ENCODE peak calls at places on chromosome 16, in ten cellular contexts. O is naive thymus-derived CD4-positive, alpha-beta T cell; N is hypothalamus; Y is cardiac muscle cell; Q is T-cell; F is neural crest cell; V is esophagus squamous epithelium; L is mucosa of descending colon; J is activated gamma-delta T cell treated with anti-CD3 and anti-CD28 coated beads, Interleukin-2, amount 50 U/mL, for 16 hours; M is IMR-90. G is an unnamed sample.
A peak's percentile ranks its signal among the peaks of the same experiment; 100 is the strongest.

GRCh38 chr16:73071131-73071940 is 23.4 kb upstream of the ZFHX3 start:
- DNase-seq in J (no peak), V (no peak), Q (no peak), N (no peak), L (peak; percentile 75), F (no peak), O (no peak), M (no peak), Y (peak; percentile 78), G (no peak)

GRCh38 chr16:20916927-20917326 is 16.4 kb downstream of the LYRM1 start:
- DNase-seq in F (no peak), O (no peak), Q (no peak), N (no peak), Y (no peak), J (no peak), L (no peak), M (no peak), V (no peak), G (no peak)

GRCh38 chr16:73955255-73955654 is 341.4 kb upstream of the PSMD7 start:
- DNase-seq in M (no peak), F (no peak), O (no peak), N (no peak), Q (no peak), J (no peak), V (no peak), Y (no peak), L (no peak), G (no peak)

GRCh38 chr16:81678326-81679095 is 100.6 kb upstream of the PLCG2 start:
- DNase-seq in L (no peak), O (no peak), Y (no peak), V (no peak), Q (no peak), N (no peak), F (no peak), M (no peak), J (no peak), G (no peak)

GRCh38 chr16:17311333-17312099 is 159.2 kb downstream of the XYLT1 start:
- DNase-seq in Q (no peak), O (no peak), Y (no peak), M (no peak), N (no peak), V (no peak), J (no peak), L (no peak), F (no peak), G (no peak)

GRCh38 chr16:79418588-79418987 is 181.9 kb downstream of the MAF start:
- DNase-seq in J (no peak), M (no peak), V (no peak), Q (no peak), F (no peak), L (no peak), Y (no peak), N (no peak), O (no peak), G (no peak)

GRCh38 chr16:57394444-57394843 is 10.1 kb upstream of the CCL17 start:
- DNase-seq in M (no peak), J (no peak), O (no peak), L (peak; percentile 74), Y (no peak), F (no peak), V (no peak), Q (no peak), N (no peak), G (no peak)

GRCh38 chr16:27437946-27438345 is 36.0 kb downstream of the IL21R start:
- DNase-seq in V (no peak), J (no peak), N (no peak), L (no peak), F (no peak), Q (no peak), Y (no peak), M (no peak), O (peak; percentile 10), G (no peak)

GRCh38 chr16:51391798-51392511 is 240.9 kb upstream of the SALL1 start:
- DNase-seq in Q (no peak), O (no peak), M (no peak), N (no peak), V (no peak), Y (peak; percentile 25), F (peak; percentile 26), J (no peak), L (no peak), G (no peak)

GRCh38 chr16:17556276-17557052 is 85.7 kb upstream of the XYLT1 start:
- DNase-seq in Y (peak; percentile 44), O (no peak), M (peak; percentile 33), Q (no peak), L (peak; percentile 6), F (peak; percentile 5), N (no peak), J (no peak), V (no peak), G (no peak)

GRCh38 chr16:88338111-88338510 is 44.6 kb upstream of the ZNF469 start:
- DNase-seq in Q (no peak), N (no peak), Y (peak; percentile 10), O (no peak), L (no peak), J (no peak), M (no peak), F (no peak), V (no peak), G (no peak)

GRCh38 chr16:89922884-89923639 is at the start of gene TUBB3:
- DNase-seq in V (no peak), Y (peak; percentile 87), O (peak; percentile 82), L (peak; percentile 69), J (no peak), F (peak; percentile 82), Q (no peak), M (peak; percentile 77), N (peak; percentile 41), G (peak; percentile 52)

GRCh38 chr16:87877942-87878507 is 8.7 kb upstream of the SLC7A5 start:
- DNase-seq in N (no peak), J (no peak), F (no peak), L (no peak), M (no peak), V (no peak), Q (no peak), O (no peak), Y (no peak), G (no peak)

GRCh38 chr16:67645397-67646121 is 615 bp downstream of the CARMIL2 start:
- DNase-seq in J (no peak), L (no peak), Q (no peak), N (no peak), F (no peak), Y (no peak), V (no peak), O (no peak), M (no peak), G (no peak)

G was measured in naive B cell.